ENCODE peak calls at places on chromosomes 16 and 17, in seven cellular contexts. H is uterus, F is pancreas, P is fibroblast of pulmonary artery, K is cardiac muscle cell, M is GM23338, V is left lung. W is an unnamed sample.
A peak's percentile ranks its signal among the peaks of the same experiment; 100 is the strongest.

GRCh38 chr17:55215711-55216110 is 49.0 kb upstream of the HLF start:
- DNase-seq in K (no peak), M (no peak), V (no peak), H (no peak), P (no peak), F (no peak), W (no peak)

GRCh38 chr16:83403751-83404150 is 404.0 kb upstream of the HSBP1 start:
- DNase-seq in F (no peak), H (no peak), K (no peak), M (no peak), P (peak; percentile 43), V (no peak), W (no peak)

GRCh38 chr17:49873926-49874325 is 26.1 kb upstream of the TAC4 start:
- DNase-seq in H (no peak), P (no peak), K (no peak), V (no peak), F (no peak), M (no peak), W (no peak)

GRCh38 chr17:42526031-42526444 is 10.0 kb upstream of the NAGLU start:
- DNase-seq in M (no peak), H (no peak), P (peak; percentile 53), V (no peak), K (no peak), F (no peak), W (no peak)

GRCh38 chr16:19659554-19659953 is 58.5 kb downstream of the KNOP1 start:
- DNase-seq in V (no peak), H (no peak), K (no peak), P (no peak), M (no peak), F (no peak), W (no peak)

GRCh38 chr17:75975757-75976174 is 3.2 kb downstream of the ACOX1 start:
- DNase-seq in F (no peak), P (no peak), V (no peak), M (no peak), K (no peak), H (no peak), W (no peak)

GRCh38 chr17:75976175-75976848 is 2.7 kb downstream of the ACOX1 start:
- DNase-seq in V (no peak), K (no peak), F (no peak), M (no peak), H (no peak), P (no peak), W (no peak)

GRCh38 chr16:5075637-5076036 is 4.0 kb downstream of the ALG1 start:
- DNase-seq in H (no peak), V (no peak), K (no peak), F (no peak), M (peak; percentile 68), P (no peak), W (no peak)

GRCh38 chr17:67520282-67520906 is 143.3 kb downstream of the PITPNC1 start:
- DNase-seq in M (no peak), P (peak; percentile 56), H (peak; percentile 38), V (no peak), K (no peak), F (no peak), W (peak; percentile 28)

GRCh38 chr17:32546031-32546444 is 59.2 kb downstream of the CDK5R1 start:
- DNase-seq in F (no peak), P (no peak), M (peak; percentile 91), V (no peak), H (no peak), K (no peak), W (peak; percentile 14)

GRCh38 chr16:77219437-77219836 is 20.2 kb downstream of the SYCE1L start:
- DNase-seq in H (no peak), F (no peak), M (no peak), V (no peak), K (no peak), P (no peak), W (no peak)

GRCh38 chr17:14201087-14201486 is 35.6 kb downstream of the CDRT15 start:
- DNase-seq in V (no peak), M (no peak), K (no peak), F (no peak), P (peak; percentile 11), H (no peak), W (no peak)

GRCh38 chr17:55735784-55736405 is 13.2 kb upstream of the TMEM100 start:
- DNase-seq in H (peak; percentile 36), M (peak; percentile 78), P (peak; percentile 75), V (no peak), F (no peak), K (peak; percentile 66), W (peak; percentile 23)

GRCh38 chr17:77301694-77302087 is 160.9 kb downstream of the SEC14L1 start:
- DNase-seq in V (no peak), H (no peak), K (no peak), P (no peak), F (no peak), M (no peak), W (no peak)

GRCh38 chr16:64780445-64780844 is 341.4 kb downstream of the CDH11 start:
- DNase-seq in V (no peak), P (no peak), M (no peak), H (no peak), K (no peak), F (no peak), W (no peak)

GRCh38 chr16:58461056-58461455 is 38.9 kb upstream of the NDRG4 start:
- DNase-seq in V (no peak), P (no peak), H (no peak), K (peak; percentile 14), M (no peak), F (no peak), W (no peak)

GRCh38 chr17:39927928-39928867 is 666 bp downstream of the LRRC3C start:
- DNase-seq in P (no peak), F (peak; percentile 72), H (peak; percentile 57), K (peak; percentile 45), M (peak; percentile 88), V (peak; percentile 84), W (peak; percentile 32)

GRCh38 chr16:53968454-53968853 is 264.5 kb downstream of the FTO start:
- DNase-seq in P (no peak), K (no peak), V (no peak), F (no peak), H (no peak), M (no peak), W (no peak)

GRCh38 chr16:55476625-55477533 is 2.1 kb upstream of the MMP2 start:
- DNase-seq in V (no peak), M (no peak), F (no peak), K (no peak), H (no peak), P (no peak), W (no peak)

GRCh38 chr17:72255481-72255880 is 134.7 kb downstream of the SOX9 start:
- DNase-seq in V (no peak), K (no peak), F (no peak), H (no peak), P (no peak), M (no peak), W (no peak)

GRCh38 chr17:57875109-57876022 is 25.5 kb upstream of the MRPS23 start:
- DNase-seq in F (no peak), H (peak; percentile 83), P (peak; percentile 98), M (peak; percentile 91), V (peak; percentile 89), K (peak; percentile 60), W (peak; percentile 56)

GRCh38 chr17:60392845-60393702 is 1.1 kb upstream of the USP32 start:
- DNase-seq in K (peak; percentile 32), P (peak; percentile 79), F (no peak), M (peak; percentile 26), V (no peak), H (peak; percentile 31), W (no peak)

GRCh38 chr16:4052801-4053662 is 63.2 kb downstream of the ADCY9 start:
- DNase-seq in F (peak; percentile 69), V (no peak), K (peak; percentile 63), H (no peak), M (no peak), P (no peak), W (no peak)

GRCh38 chr16:1781758-1782407 is 488 bp downstream of the SPSB3 start:
- DNase-seq in F (no peak), P (no peak), V (peak; percentile 85), H (no peak), K (peak; percentile 37), M (peak; percentile 63), W (peak; percentile 61)

DNA sequence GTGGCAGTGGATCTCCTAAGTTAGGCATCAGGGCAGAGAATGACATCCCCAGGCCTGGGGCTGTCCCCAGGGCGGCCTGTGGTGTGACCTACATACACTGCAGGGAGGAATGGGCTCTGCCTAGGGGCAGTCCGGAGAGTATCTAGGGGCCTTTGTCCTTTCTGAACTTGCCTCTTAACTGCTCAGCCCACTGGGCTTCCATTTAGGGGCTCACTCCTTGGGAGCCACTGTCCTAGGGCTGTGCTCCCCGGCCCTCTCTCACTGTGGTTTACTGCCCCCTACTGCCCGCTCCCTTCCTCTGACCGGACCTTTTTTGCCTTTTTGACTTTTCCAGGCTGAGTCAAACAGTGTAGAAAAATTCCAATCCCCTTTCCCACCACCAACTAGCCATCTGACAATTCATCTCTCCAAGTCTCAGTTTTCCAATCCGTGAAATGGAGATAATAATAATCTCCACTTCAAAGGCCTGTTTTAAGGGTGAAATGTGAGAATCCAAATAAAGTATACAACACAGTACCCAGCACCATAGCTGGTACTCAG is 66.8 kb downstream of the DNAH3 start:
- DNase-seq in V (no peak), P (peak; percentile 71), M (peak; percentile 93), H (peak; percentile 47), K (peak; percentile 80), F (peak; percentile 78), W (peak; percentile 72)
- TF ChIP-seq CTCF in V (peak; percentile 49), P (peak; percentile 84), M (peak; percentile 91), H (peak; percentile 67), K (peak; percentile 85), F (peak; percentile 35), W (peak; percentile 71)

GRCh38 chr16:8355714-8356113 is 234.6 kb downstream of the TMEM114 start:
- DNase-seq in M (peak; percentile 51), V (no peak), P (no peak), H (no peak), K (peak; percentile 34), F (no peak), W (peak; percentile 4)
- TF ChIP-seq CTCF in M (peak; percentile 45), V (no peak), P (no peak), H (no peak), K (no peak), F (peak; percentile 15), W (peak; percentile 49)

DNA sequence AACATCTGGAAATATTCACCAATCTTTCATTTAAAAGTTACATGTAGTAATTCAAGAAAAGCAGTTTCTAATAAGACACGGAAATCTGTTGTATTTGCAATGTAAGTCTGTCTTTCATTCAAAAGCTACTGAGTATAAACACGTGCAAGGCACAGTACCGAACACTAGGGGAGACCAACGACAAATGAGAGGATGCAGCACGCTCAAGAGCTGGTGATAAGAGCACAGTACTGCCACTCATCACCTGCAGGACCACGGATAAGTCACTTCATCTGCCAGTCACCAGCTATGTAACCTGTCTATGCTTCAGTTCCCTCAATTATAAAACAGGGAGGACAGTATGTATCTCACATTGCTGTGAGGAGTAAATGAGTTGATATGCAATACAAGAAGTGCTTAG is 67.1 kb downstream of the CLEC18A start:
- DNase-seq in H (no peak), K (peak; percentile 68), V (no peak), P (peak; percentile 13), F (no peak), M (peak; percentile 72), W (no peak)
- TF ChIP-seq CTCF in H (no peak), K (no peak), V (no peak), P (no peak), F (no peak), M (peak; percentile 38), W (peak; percentile 30)

DNA sequence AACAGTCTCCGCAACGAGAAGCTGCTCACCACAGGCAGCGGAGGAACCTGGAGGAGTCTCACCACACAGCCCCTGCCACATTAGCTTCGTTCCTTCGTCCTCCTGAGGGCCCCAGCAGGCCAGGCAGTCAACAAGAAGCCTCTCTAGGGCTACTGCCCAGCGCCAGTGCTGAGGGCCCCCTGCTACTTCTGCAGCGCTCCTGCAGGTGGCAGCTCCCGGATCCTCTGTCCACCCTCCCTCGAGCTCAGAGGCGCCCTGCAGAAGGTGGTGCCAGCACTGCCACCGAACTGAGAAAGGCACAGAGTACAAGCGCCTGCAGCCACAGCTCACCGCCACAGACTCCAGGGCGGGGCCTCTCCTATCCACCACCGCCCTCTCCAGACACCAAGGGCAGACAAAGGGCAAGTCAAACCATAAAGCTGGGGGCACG is 27.3 kb downstream of the KDM8 start:
- DNase-seq in H (no peak), M (peak; percentile 19), P (no peak), F (peak; percentile 48), V (peak; percentile 71), K (peak; percentile 25), W (no peak)
- TF ChIP-seq CTCF in H (no peak), M (no peak), P (no peak), F (no peak), V (no peak), K (no peak), W (no peak)

W was measured in nephron progenitor cell.